ENCODE peak calls at places on chromosome 3, in six cellular contexts. H, A, I, D, T and G are unnamed samples.

GRCh38 chr3:184341925-184342324 is 4.5 kb downstream of the FAM131A start:
- DNase-seq in D (no peak), T (no peak), I (no peak), H (no peak), A (no peak), G (no peak)

GRCh38 chr3:69120879-69121464 is 1.4 kb downstream of the LMOD3 start:
- DNase-seq in T (peak; percentile 37), A (peak; percentile 72), I (peak; percentile 37), D (peak; percentile 48), H (peak; percentile 85), G (peak; percentile 76)

GRCh38 chr3:53680026-53680425 is 166.2 kb downstream of the CHDH start:
- DNase-seq in T (peak; percentile 79), D (no peak), A (no peak), I (no peak), H (no peak), G (peak; percentile 2)

GRCh38 chr3:152083058-152083457 is 185.7 kb upstream of the MBNL1 start:
- DNase-seq in D (no peak), T (no peak), I (no peak), H (no peak), A (no peak), G (no peak)

GRCh38 chr3:191303596-191303995 is 25.6 kb upstream of the CCDC50 start:
- DNase-seq in T (peak; percentile 25), A (no peak), I (no peak), D (no peak), H (no peak), G (no peak)

GRCh38 chr3:90134090-90134489 is 1026.7 kb downstream of the EPHA3 start:
- DNase-seq in I (no peak), A (no peak), D (no peak), T (no peak), H (no peak), G (no peak)

GRCh38 chr3:34207826-34208225 is 409.4 kb downstream of the PDCD6IP start:
- DNase-seq in T (no peak), H (no peak), A (no peak), D (no peak), I (no peak), G (no peak)

GRCh38 chr3:73549071-73549600 is 75.6 kb downstream of the PDZRN3 start:
- DNase-seq in T (no peak), I (no peak), D (no peak), H (no peak), A (no peak), G (no peak)

GRCh38 chr3:46946856-46947544 is 29.5 kb downstream of the CCDC12 start:
- DNase-seq in H (no peak), T (peak; percentile 80), A (peak; percentile 45), D (no peak), I (peak; percentile 63), G (peak; percentile 31)

GRCh38 chr3:182692021-182692420 is 101.3 kb upstream of the ATP11B start:
- DNase-seq in A (no peak), I (no peak), T (no peak), D (no peak), H (no peak), G (no peak)

GRCh38 chr3:156050918-156051317 is 69.5 kb upstream of the KCNAB1 start:
- DNase-seq in D (no peak), A (no peak), H (peak; percentile 38), I (peak; percentile 31), T (no peak), G (peak; percentile 4)

GRCh38 chr3:50529996-50530706 is 26.7 kb upstream of the CACNA2D2 start:
- DNase-seq in A (no peak), H (no peak), T (no peak), I (no peak), D (no peak), G (no peak)
- TF ChIP-seq SMC3 in A (no peak), H (no peak), T (no peak), I (no peak), D (no peak), G (no peak)

GRCh38 chr3:174193559-174193958 is 665.6 kb upstream of the NAALADL2 start:
- DNase-seq in D (no peak), H (no peak), A (no peak), I (no peak), T (no peak), G (peak; percentile 56)
- TF ChIP-seq SMC3 in D (no peak), H (no peak), A (no peak), I (no peak), T (no peak), G (no peak)

DNA sequence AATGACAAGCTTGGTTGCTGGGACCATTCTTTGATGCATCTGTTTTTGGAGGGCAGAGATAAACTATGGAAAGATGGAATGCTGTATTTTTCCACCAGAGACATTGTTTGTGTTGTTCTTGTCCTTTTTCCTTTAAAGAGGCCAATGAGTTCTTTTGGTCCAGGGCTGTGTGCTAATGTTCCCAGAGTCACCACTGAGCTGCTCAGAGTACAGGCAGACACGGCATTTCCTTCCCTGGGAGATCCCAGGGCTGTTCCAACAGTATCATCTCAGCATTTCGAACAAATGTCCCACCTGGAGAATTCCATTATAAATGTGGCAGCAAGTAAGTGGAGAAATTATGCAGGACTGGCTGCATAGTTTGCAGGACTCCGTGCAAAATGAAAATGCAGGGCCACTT is 190.6 kb downstream of the IL20RB start:
- DNase-seq in T (no peak), D (no peak), A (no peak), H (no peak), I (no peak), G (no peak)
- TF ChIP-seq SMC3 in T (no peak), D (no peak), A (no peak), H (no peak), I (no peak), G (no peak)

DNA sequence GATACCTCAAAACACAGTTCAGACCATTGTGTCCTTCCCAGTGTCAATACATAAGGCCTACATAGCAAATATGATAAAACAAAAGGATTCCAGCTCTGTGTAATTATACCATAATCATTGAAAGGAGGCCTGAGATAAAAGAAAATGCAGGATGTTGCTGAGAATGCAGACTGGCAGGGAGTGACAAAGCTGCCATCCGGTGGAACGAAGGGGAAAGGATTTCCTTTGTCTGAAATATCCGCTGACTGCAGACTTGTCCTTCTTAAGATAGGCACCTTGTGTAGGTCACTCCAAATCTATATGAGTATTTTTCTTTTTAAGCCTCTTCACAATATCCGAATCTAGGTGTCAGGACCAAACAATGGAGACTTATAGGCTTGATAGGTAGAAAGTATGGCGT is 108.0 kb downstream of the KCNH8 start:
- DNase-seq in I (no peak), H (no peak), D (no peak), A (no peak), T (no peak), G (no peak)
- TF ChIP-seq SMC3 in I (no peak), H (no peak), D (no peak), A (no peak), T (peak; percentile 44), G (no peak)

DNA sequence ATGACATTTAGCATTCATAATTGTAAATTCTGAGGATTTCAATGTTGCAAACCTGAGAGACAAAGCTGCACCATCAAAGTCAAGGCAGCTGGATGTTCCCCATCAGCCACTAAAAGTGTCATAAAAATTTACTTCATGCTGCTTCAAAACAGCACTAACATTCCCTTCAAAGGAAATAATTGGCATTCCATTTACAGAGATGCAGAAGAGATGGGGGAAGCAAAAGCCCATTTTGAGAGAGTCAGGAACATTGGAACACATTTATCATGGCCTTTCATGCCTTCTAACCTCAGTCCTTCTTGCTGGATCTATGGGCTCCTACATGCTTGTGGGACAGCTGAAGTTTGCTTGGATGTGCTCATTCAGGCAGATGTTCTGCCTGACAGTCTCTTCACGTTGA is 6.4 kb upstream of the TMEM158 start:
- DNase-seq in H (no peak), D (no peak), T (no peak), A (no peak), I (no peak), G (no peak)
- TF ChIP-seq SMC3 in H (no peak), D (no peak), T (no peak), A (no peak), I (no peak), G (no peak)

GRCh38 chr3:131973731-131974130 is 61.1 kb downstream of the CPNE4 start:
- DNase-seq in I (no peak), T (no peak), H (no peak), A (no peak), D (no peak), G (no peak)
- TF ChIP-seq SMC3 in I (no peak), T (no peak), H (no peak), A (no peak), D (no peak), G (no peak)

DNA sequence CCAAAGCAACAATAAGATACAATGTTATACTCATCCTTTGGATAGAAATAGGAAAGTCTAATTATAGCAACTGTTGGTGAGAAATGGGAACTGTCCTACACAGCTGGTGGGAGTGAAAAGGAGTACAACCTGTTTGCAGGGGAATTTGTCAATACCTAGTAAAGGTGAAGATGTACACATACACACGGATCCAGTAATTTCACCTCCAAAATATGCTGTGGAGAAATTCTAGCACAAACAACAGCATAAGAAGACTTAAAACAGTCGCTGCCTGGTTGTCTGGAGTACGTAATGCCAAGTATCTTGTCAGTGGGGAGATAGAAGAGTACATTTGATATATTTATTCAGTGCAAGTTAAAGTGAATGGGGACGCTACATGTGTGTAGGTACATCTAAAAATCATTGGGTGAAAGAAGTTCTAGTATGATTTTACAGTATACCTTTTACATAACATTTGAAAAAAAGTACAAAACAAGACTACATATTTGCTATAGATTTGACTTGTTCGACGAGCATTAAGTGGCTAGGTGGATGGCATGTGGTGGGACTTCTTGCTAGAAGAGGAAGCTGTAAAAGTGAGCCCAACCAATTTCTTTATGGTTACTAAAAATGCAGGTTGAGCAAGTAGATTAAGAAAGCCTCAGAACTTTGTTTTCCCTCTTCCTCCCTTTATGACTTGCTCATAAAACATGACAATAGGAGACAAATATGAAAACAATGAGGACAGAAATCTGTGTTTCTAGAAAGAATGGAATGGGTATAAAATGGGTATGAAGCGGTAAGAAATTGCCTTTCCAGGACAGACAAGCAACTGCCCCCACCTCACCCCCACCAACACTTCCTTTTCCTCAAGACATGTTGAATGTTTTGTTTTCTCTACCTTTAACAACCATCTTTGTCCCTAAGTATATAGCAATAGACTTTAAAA is 50.2 kb upstream of the CCR4 start:
- DNase-seq in T (no peak), A (no peak), H (no peak), I (no peak), D (no peak), G (no peak)
- TF ChIP-seq SMC3 in T (no peak), A (no peak), H (no peak), I (no peak), D (no peak), G (no peak)

GRCh38 chr3:186930639-186931486 is 537 bp downstream of the ST6GAL1 start:
- DNase-seq in A (peak; percentile 71), T (peak; percentile 73), I (peak; percentile 69), H (peak; percentile 39), D (peak; percentile 52), G (peak; percentile 34)
- TF ChIP-seq SMC3 in A (no peak), T (no peak), I (peak; percentile 13), H (peak; percentile 15), D (peak; percentile 45), G (no peak)

GRCh38 chr3:127525373-127525772 is 65.2 kb downstream of the TPRA1 start:
- DNase-seq in A (peak; percentile 27), T (no peak), D (no peak), I (peak; percentile 30), H (peak; percentile 88), G (peak; percentile 58)
- TF ChIP-seq SMC3 in A (no peak), T (no peak), D (no peak), I (no peak), H (no peak), G (no peak)

DNA sequence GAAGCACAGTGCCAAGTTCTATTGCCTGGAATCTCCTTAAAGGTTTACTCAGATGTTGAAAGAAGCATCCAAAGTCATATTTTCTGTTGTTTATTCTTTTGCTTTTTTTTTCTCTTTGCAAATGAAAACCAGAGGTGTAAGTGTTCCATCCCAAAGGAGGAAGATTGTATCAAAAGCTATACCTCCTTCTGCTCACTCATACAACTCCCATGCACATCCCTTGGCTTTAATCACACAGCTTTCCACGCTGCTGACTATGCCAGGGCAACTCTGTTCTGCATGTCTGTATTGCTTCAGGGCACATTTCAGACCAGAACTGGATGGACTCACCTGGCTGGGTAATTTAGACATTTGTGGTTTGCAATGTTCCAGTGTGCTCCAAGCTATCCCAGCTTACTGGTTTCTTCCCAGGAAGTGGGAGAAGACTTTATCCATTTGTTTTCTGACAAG is 399.6 kb upstream of the TBL1XR1 start:
- DNase-seq in I (no peak), A (no peak), D (no peak), T (peak; percentile 8), H (no peak), G (no peak)
- TF ChIP-seq SMC3 in I (no peak), A (no peak), D (no peak), T (no peak), H (no peak), G (no peak)